ENCODE peak calls at places on chromosome 6, in four cellular contexts. One of them, this sample, is unnamed.

GRCh38 chr6:27127874-27128795 is 119.4 kb upstream of the PRSS16 start:
- DNase-seq in fibroblast of lung: no peak
- DNase-seq in OCI-LY7: peak
- DNase-seq in HS-5: no peak
- DNase-seq in this sample: no peak

GRCh38 chr6:162538643-162539064 is 188.9 kb downstream of the PRKN start:
- DNase-seq in fibroblast of lung: peak
- DNase-seq in OCI-LY7: no peak
- DNase-seq in HS-5: no peak
- DNase-seq in this sample: no peak

GRCh38 chr6:47780510-47781356 is 1.1 kb upstream of the OPN5 start:
- DNase-seq in fibroblast of lung: peak
- DNase-seq in OCI-LY7: peak
- DNase-seq in HS-5: peak
- DNase-seq in this sample: peak

GRCh38 chr6:83708970-83709747 is at the start of gene SNAP91:
- DNase-seq in fibroblast of lung: no peak
- DNase-seq in OCI-LY7: no peak
- DNase-seq in HS-5: peak
- DNase-seq in this sample: peak

GRCh38 chr6:143060806-143061596 is at the start of gene AIG1:
- DNase-seq in fibroblast of lung: no peak
- DNase-seq in OCI-LY7: no peak
- DNase-seq in HS-5: peak
- DNase-seq in this sample: no peak

GRCh38 chr6:142011775-142012174 is 121.0 kb upstream of the GJE1 start:
- DNase-seq in fibroblast of lung: no peak
- DNase-seq in OCI-LY7: no peak
- DNase-seq in HS-5: no peak
- DNase-seq in this sample: no peak

GRCh38 chr6:3023663-3024483 is 24.2 kb downstream of the NQO2 start:
- DNase-seq in fibroblast of lung: peak
- DNase-seq in OCI-LY7: peak
- DNase-seq in HS-5: peak
- DNase-seq in this sample: peak

GRCh38 chr6:141483561-141484061 is 649.1 kb upstream of the GJE1 start:
- DNase-seq in fibroblast of lung: peak
- DNase-seq in OCI-LY7: peak
- DNase-seq in HS-5: peak
- DNase-seq in this sample: no peak

GRCh38 chr6:21608610-21609009 is 15.1 kb downstream of the SOX4 start:
- DNase-seq in fibroblast of lung: no peak
- DNase-seq in OCI-LY7: no peak
- DNase-seq in HS-5: no peak
- DNase-seq in this sample: no peak

GRCh38 chr6:131524695-131525336 is 48.2 kb upstream of the ARG1 start:
- DNase-seq in fibroblast of lung: no peak
- DNase-seq in OCI-LY7: no peak
- DNase-seq in HS-5: no peak
- DNase-seq in this sample: no peak

GRCh38 chr6:106309766-106310373 is 15.7 kb downstream of the ATG5 start:
- DNase-seq in fibroblast of lung: peak
- DNase-seq in OCI-LY7: no peak
- DNase-seq in HS-5: peak
- DNase-seq in this sample: no peak

GRCh38 chr6:22062807-22063408 is 233.9 kb downstream of the PRL start:
- DNase-seq in fibroblast of lung: no peak
- DNase-seq in OCI-LY7: no peak
- DNase-seq in HS-5: no peak
- DNase-seq in this sample: no peak

GRCh38 chr6:37516920-37517405 is 17.3 kb upstream of the CCDC167 start:
- DNase-seq in fibroblast of lung: no peak
- DNase-seq in OCI-LY7: no peak
- DNase-seq in HS-5: no peak
- DNase-seq in this sample: no peak

GRCh38 chr6:16625319-16626240 is 135.7 kb downstream of the ATXN1 start:
- DNase-seq in fibroblast of lung: no peak
- DNase-seq in OCI-LY7: no peak
- DNase-seq in HS-5: no peak
- DNase-seq in this sample: no peak

GRCh38 chr6:27667016-27667415 is 194.1 kb upstream of the ZNF184 start:
- DNase-seq in fibroblast of lung: no peak
- DNase-seq in OCI-LY7: no peak
- DNase-seq in HS-5: no peak
- DNase-seq in this sample: no peak

GRCh38 chr6:100962466-100962865 is 81.3 kb upstream of the ASCC3 start:
- DNase-seq in fibroblast of lung: no peak
- DNase-seq in OCI-LY7: no peak
- DNase-seq in HS-5: peak
- DNase-seq in this sample: no peak

GRCh38 chr6:29752451-29753308 is 29.4 kb downstream of the HLA-F start:
- DNase-seq in fibroblast of lung: peak
- DNase-seq in OCI-LY7: peak
- DNase-seq in HS-5: peak
- DNase-seq in this sample: no peak

GRCh38 chr6:167932468-167933276 is 64.8 kb upstream of the KIF25 start:
- DNase-seq in fibroblast of lung: no peak
- DNase-seq in OCI-LY7: no peak
- DNase-seq in HS-5: no peak
- DNase-seq in this sample: no peak

GRCh38 chr6:29673161-29673560 is 7.8 kb downstream of the ZFP57 start:
- DNase-seq in fibroblast of lung: no peak
- DNase-seq in OCI-LY7: no peak
- DNase-seq in HS-5: no peak
- DNase-seq in this sample: no peak

GRCh38 chr6:163218361-163218894 is 196.1 kb upstream of the QKI start:
- DNase-seq in fibroblast of lung: no peak
- DNase-seq in OCI-LY7: no peak
- DNase-seq in HS-5: no peak
- DNase-seq in this sample: no peak

GRCh38 chr6:84284428-84285033 is 57.1 kb upstream of the CEP162 start:
- DNase-seq in fibroblast of lung: peak
- DNase-seq in OCI-LY7: no peak
- DNase-seq in HS-5: no peak
- DNase-seq in this sample: no peak

GRCh38 chr6:83470587-83470986 is 39.7 kb upstream of the ME1 start:
- DNase-seq in fibroblast of lung: no peak
- DNase-seq in OCI-LY7: no peak
- DNase-seq in HS-5: no peak
- DNase-seq in this sample: no peak

GRCh38 chr6:112027942-112028674 is 25.8 kb upstream of the CCN6 start:
- DNase-seq in fibroblast of lung: no peak
- DNase-seq in OCI-LY7: peak
- DNase-seq in HS-5: no peak
- DNase-seq in this sample: no peak

GRCh38 chr6:167815296-167815980 is 11.3 kb upstream of the AFDN start:
- DNase-seq in fibroblast of lung: no peak
- DNase-seq in OCI-LY7: no peak
- DNase-seq in HS-5: no peak
- DNase-seq in this sample: no peak

GRCh38 chr6:19836799-19837510 is at the start of gene ID4:
- DNase-seq in fibroblast of lung: peak
- DNase-seq in OCI-LY7: no peak
- DNase-seq in HS-5: no peak
- DNase-seq in this sample: peak

GRCh38 chr6:37946021-37946420 is 126.5 kb downstream of the ZFAND3 start:
- DNase-seq in fibroblast of lung: no peak
- DNase-seq in OCI-LY7: no peak
- DNase-seq in HS-5: no peak
- DNase-seq in this sample: no peak

GRCh38 chr6:145214570-145214969 is 520.8 kb downstream of the EPM2A start:
- DNase-seq in fibroblast of lung: peak
- DNase-seq in OCI-LY7: peak
- DNase-seq in HS-5: peak
- DNase-seq in this sample: no peak

GRCh38 chr6:3311798-3312197 is 53.1 kb downstream of the PSMG4 start:
- DNase-seq in fibroblast of lung: no peak
- DNase-seq in OCI-LY7: no peak
- DNase-seq in HS-5: no peak
- DNase-seq in this sample: no peak

GRCh38 chr6:54717849-54718455 is 128.6 kb upstream of the FAM83B start:
- DNase-seq in fibroblast of lung: peak
- DNase-seq in OCI-LY7: peak
- DNase-seq in HS-5: peak
- DNase-seq in this sample: peak

GRCh38 chr6:146433881-146434741 is 109.5 kb upstream of the RAB32 start:
- DNase-seq in fibroblast of lung: peak
- DNase-seq in OCI-LY7: no peak
- DNase-seq in HS-5: no peak
- DNase-seq in this sample: no peak

GRCh38 chr6:25193865-25194679 is 85.1 kb upstream of the CARMIL1 start:
- DNase-seq in fibroblast of lung: peak
- DNase-seq in OCI-LY7: no peak
- DNase-seq in HS-5: no peak
- DNase-seq in this sample: no peak

This sample was measured in NCI-H510A.